ENCODE peak calls at places on chromosomes 12 and 14, in eight cellular contexts. One of them, this sample, is unnamed.

GRCh38 chr14:91284146-91284790 is 39.8 kb upstream of the GPR68 start:
- DNase-seq in prostate gland: no peak
- DNase-seq in IMR-90: peak
- DNase-seq in HepG2: no peak
- DNase-seq in HCT116: no peak
- DNase-seq in H54: peak
- DNase-seq in sigmoid colon: no peak
- DNase-seq in heart left ventricle: peak
- DNase-seq in this sample: no peak

GRCh38 chr14:71698698-71699097 is 233.5 kb upstream of the RGS6 start:
- DNase-seq in H54: no peak
- DNase-seq in prostate gland: no peak
- DNase-seq in HepG2: no peak
- DNase-seq in IMR-90: no peak
- DNase-seq in heart left ventricle: no peak
- DNase-seq in HCT116: no peak
- DNase-seq in sigmoid colon: no peak
- DNase-seq in this sample: no peak

GRCh38 chr12:14958361-14959125 is 2.9 kb downstream of the ARHGDIB start:
- DNase-seq in IMR-90: no peak
- DNase-seq in heart left ventricle: no peak
- DNase-seq in HepG2: no peak
- DNase-seq in prostate gland: no peak
- DNase-seq in H54: no peak
- DNase-seq in HCT116: no peak
- DNase-seq in sigmoid colon: no peak
- DNase-seq in this sample: peak

GRCh38 chr12:69929531-69929930 is 104.5 kb downstream of the MYRFL start:
- DNase-seq in H54: no peak
- DNase-seq in heart left ventricle: no peak
- DNase-seq in prostate gland: no peak
- DNase-seq in HCT116: no peak
- DNase-seq in IMR-90: peak
- DNase-seq in sigmoid colon: no peak
- DNase-seq in HepG2: no peak
- DNase-seq in this sample: no peak

GRCh38 chr12:46521145-46521544 is 148.6 kb upstream of the SLC38A2 start:
- DNase-seq in HepG2: no peak
- DNase-seq in sigmoid colon: no peak
- DNase-seq in heart left ventricle: no peak
- DNase-seq in H54: no peak
- DNase-seq in HCT116: no peak
- DNase-seq in IMR-90: no peak
- DNase-seq in prostate gland: no peak
- DNase-seq in this sample: no peak

GRCh38 chr12:21529456-21529855 is 3.4 kb downstream of the SPX start:
- DNase-seq in HepG2: no peak
- DNase-seq in sigmoid colon: no peak
- DNase-seq in HCT116: no peak
- DNase-seq in prostate gland: no peak
- DNase-seq in heart left ventricle: no peak
- DNase-seq in IMR-90: no peak
- DNase-seq in H54: no peak
- DNase-seq in this sample: no peak

GRCh38 chr12:117850048-117850447 is 118.7 kb downstream of the KSR2 start:
- DNase-seq in sigmoid colon: no peak
- DNase-seq in IMR-90: peak
- DNase-seq in H54: peak
- DNase-seq in prostate gland: peak
- DNase-seq in heart left ventricle: no peak
- DNase-seq in HepG2: peak
- DNase-seq in HCT116: peak
- DNase-seq in this sample: peak

GRCh38 chr12:47981496-47982260 is 18.3 kb downstream of the TMEM106C start:
- DNase-seq in HCT116: no peak
- DNase-seq in H54: no peak
- DNase-seq in heart left ventricle: no peak
- DNase-seq in prostate gland: no peak
- DNase-seq in sigmoid colon: no peak
- DNase-seq in HepG2: peak
- DNase-seq in IMR-90: no peak
- DNase-seq in this sample: no peak

GRCh38 chr12:100128509-100128908 is 14.2 kb downstream of the BLTP3B start:
- DNase-seq in H54: peak
- DNase-seq in heart left ventricle: no peak
- DNase-seq in IMR-90: peak
- DNase-seq in HCT116: no peak
- DNase-seq in sigmoid colon: no peak
- DNase-seq in prostate gland: no peak
- DNase-seq in HepG2: peak
- DNase-seq in this sample: peak

GRCh38 chr12:113700943-113701342 is 229.3 kb upstream of the LHX5 start:
- DNase-seq in prostate gland: no peak
- DNase-seq in sigmoid colon: no peak
- DNase-seq in IMR-90: peak
- DNase-seq in HepG2: no peak
- DNase-seq in HCT116: no peak
- DNase-seq in H54: peak
- DNase-seq in heart left ventricle: no peak
- DNase-seq in this sample: no peak

GRCh38 chr12:116881867-116882507 is 746 bp upstream of the HRK start:
- DNase-seq in IMR-90: no peak
- DNase-seq in sigmoid colon: no peak
- DNase-seq in HepG2: no peak
- DNase-seq in H54: no peak
- DNase-seq in heart left ventricle: no peak
- DNase-seq in prostate gland: no peak
- DNase-seq in HCT116: no peak
- DNase-seq in this sample: no peak

GRCh38 chr12:99959549-99960170 is 25.1 kb downstream of the ANKS1B start:
- DNase-seq in IMR-90: no peak
- DNase-seq in H54: no peak
- DNase-seq in sigmoid colon: no peak
- DNase-seq in heart left ventricle: no peak
- DNase-seq in prostate gland: no peak
- DNase-seq in HepG2: peak
- DNase-seq in HCT116: no peak
- DNase-seq in this sample: no peak

GRCh38 chr14:89125216-89125615 is 291.8 kb downstream of the FOXN3 start:
- DNase-seq in HepG2: no peak
- DNase-seq in HCT116: no peak
- DNase-seq in heart left ventricle: no peak
- DNase-seq in prostate gland: no peak
- DNase-seq in H54: no peak
- DNase-seq in IMR-90: peak
- DNase-seq in sigmoid colon: no peak
- DNase-seq in this sample: no peak

GRCh38 chr14:101135796-101136742 is 232.5 kb upstream of the RTL1 start:
- DNase-seq in HepG2: no peak
- DNase-seq in heart left ventricle: no peak
- DNase-seq in IMR-90: no peak
- DNase-seq in HCT116: no peak
- DNase-seq in sigmoid colon: no peak
- DNase-seq in H54: no peak
- DNase-seq in prostate gland: no peak
- DNase-seq in this sample: no peak

GRCh38 chr14:105591052-105591451 is 64.7 kb downstream of the TMEM121 start:
- DNase-seq in H54: no peak
- DNase-seq in sigmoid colon: no peak
- DNase-seq in HCT116: no peak
- DNase-seq in HepG2: no peak
- DNase-seq in IMR-90: no peak
- DNase-seq in prostate gland: no peak
- DNase-seq in heart left ventricle: no peak
- DNase-seq in this sample: no peak

GRCh38 chr12:94873368-94874085 is 130.0 kb downstream of the NDUFA12 start:
- DNase-seq in sigmoid colon: no peak
- DNase-seq in IMR-90: no peak
- DNase-seq in HepG2: no peak
- DNase-seq in H54: no peak
- DNase-seq in HCT116: no peak
- DNase-seq in prostate gland: peak
- DNase-seq in heart left ventricle: no peak
- DNase-seq in this sample: peak

GRCh38 chr14:74940956-74941565 is 14.3 kb downstream of the PGF start:
- DNase-seq in prostate gland: no peak
- DNase-seq in H54: no peak
- DNase-seq in IMR-90: no peak
- DNase-seq in HepG2: no peak
- DNase-seq in HCT116: no peak
- DNase-seq in heart left ventricle: no peak
- DNase-seq in sigmoid colon: no peak
- DNase-seq in this sample: no peak

GRCh38 chr14:34781242-34781641 is 66.8 kb upstream of the CFL2 start:
- DNase-seq in HepG2: no peak
- DNase-seq in H54: peak
- DNase-seq in IMR-90: peak
- DNase-seq in heart left ventricle: no peak
- DNase-seq in sigmoid colon: no peak
- DNase-seq in HCT116: no peak
- DNase-seq in prostate gland: no peak
- DNase-seq in this sample: no peak

GRCh38 chr12:26153421-26154154 is 28.8 kb upstream of the BHLHE41 start:
- DNase-seq in HCT116: peak
- DNase-seq in prostate gland: no peak
- DNase-seq in H54: peak
- DNase-seq in heart left ventricle: peak
- DNase-seq in IMR-90: peak
- DNase-seq in sigmoid colon: no peak
- DNase-seq in HepG2: peak
- DNase-seq in this sample: no peak

GRCh38 chr12:45801625-45802024 is 72.1 kb downstream of the ARID2 start:
- DNase-seq in H54: no peak
- DNase-seq in heart left ventricle: no peak
- DNase-seq in HepG2: no peak
- DNase-seq in sigmoid colon: no peak
- DNase-seq in IMR-90: no peak
- DNase-seq in prostate gland: no peak
- DNase-seq in HCT116: no peak
- DNase-seq in this sample: no peak

GRCh38 chr14:95163666-95164065 is 6.3 kb upstream of the DICER1 start:
- DNase-seq in sigmoid colon: no peak
- DNase-seq in heart left ventricle: no peak
- DNase-seq in IMR-90: no peak
- DNase-seq in H54: no peak
- DNase-seq in prostate gland: no peak
- DNase-seq in HepG2: no peak
- DNase-seq in HCT116: no peak
- DNase-seq in this sample: peak

GRCh38 chr12:120015313-120015712 is 26.3 kb downstream of the BICDL1 start:
- DNase-seq in HCT116: no peak
- DNase-seq in HepG2: no peak
- DNase-seq in sigmoid colon: no peak
- DNase-seq in H54: no peak
- DNase-seq in prostate gland: no peak
- DNase-seq in heart left ventricle: no peak
- DNase-seq in IMR-90: no peak
- DNase-seq in this sample: no peak

GRCh38 chr12:89162704-89163261 is 189.5 kb downstream of the DUSP6 start:
- DNase-seq in HepG2: no peak
- DNase-seq in H54: peak
- DNase-seq in prostate gland: peak
- DNase-seq in HCT116: peak
- DNase-seq in IMR-90: peak
- DNase-seq in heart left ventricle: peak
- DNase-seq in sigmoid colon: peak
- DNase-seq in this sample: peak

GRCh38 chr12:1661553-1662335 is 29.1 kb upstream of the ADIPOR2 start:
- DNase-seq in H54: peak
- DNase-seq in sigmoid colon: peak
- DNase-seq in prostate gland: peak
- DNase-seq in HepG2: peak
- DNase-seq in HCT116: peak
- DNase-seq in heart left ventricle: peak
- DNase-seq in IMR-90: peak
- DNase-seq in this sample: peak
- TF ChIP-seq POLR2A in H54: peak
- TF ChIP-seq POLR2A in sigmoid colon: peak
- TF ChIP-seq POLR2A in prostate gland: peak
- TF ChIP-seq POLR2A in HepG2: peak
- TF ChIP-seq POLR2A in HCT116: peak
- TF ChIP-seq POLR2A in heart left ventricle: peak
- TF ChIP-seq POLR2A in IMR-90: no peak
- TF ChIP-seq POLR2A in this sample: peak

GRCh38 chr14:58275527-58276190 is 22.7 kb upstream of the ARID4A start:
- DNase-seq in HepG2: no peak
- DNase-seq in HCT116: no peak
- DNase-seq in sigmoid colon: no peak
- DNase-seq in heart left ventricle: no peak
- DNase-seq in prostate gland: no peak
- DNase-seq in H54: no peak
- DNase-seq in IMR-90: no peak
- DNase-seq in this sample: no peak

GRCh38 chr14:58270628-58271027 is 26.0 kb downstream of the PSMA3 start:
- DNase-seq in IMR-90: peak
- DNase-seq in sigmoid colon: no peak
- DNase-seq in prostate gland: no peak
- DNase-seq in heart left ventricle: no peak
- DNase-seq in HCT116: no peak
- DNase-seq in H54: no peak
- DNase-seq in HepG2: no peak
- DNase-seq in this sample: no peak

GRCh38 chr14:58276208-58276607 is 22.1 kb upstream of the ARID4A start:
- DNase-seq in H54: no peak
- DNase-seq in HepG2: no peak
- DNase-seq in HCT116: no peak
- DNase-seq in sigmoid colon: no peak
- DNase-seq in heart left ventricle: no peak
- DNase-seq in IMR-90: no peak
- DNase-seq in prostate gland: no peak
- DNase-seq in this sample: no peak

GRCh38 chr14:58278177-58278576 is 20.2 kb upstream of the ARID4A start:
- DNase-seq in sigmoid colon: no peak
- DNase-seq in prostate gland: no peak
- DNase-seq in HepG2: no peak
- DNase-seq in IMR-90: no peak
- DNase-seq in heart left ventricle: no peak
- DNase-seq in H54: no peak
- DNase-seq in HCT116: no peak
- DNase-seq in this sample: no peak

GRCh38 chr14:58272589-58273372 is 25.6 kb upstream of the ARID4A start:
- DNase-seq in prostate gland: no peak
- DNase-seq in HepG2: peak
- DNase-seq in heart left ventricle: peak
- DNase-seq in sigmoid colon: no peak
- DNase-seq in H54: no peak
- DNase-seq in IMR-90: peak
- DNase-seq in HCT116: no peak
- DNase-seq in this sample: peak
- TF ChIP-seq POLR2A in prostate gland: no peak
- TF ChIP-seq POLR2A in HepG2: peak
- TF ChIP-seq POLR2A in heart left ventricle: no peak
- TF ChIP-seq POLR2A in sigmoid colon: no peak
- TF ChIP-seq POLR2A in H54: no peak
- TF ChIP-seq POLR2A in IMR-90: no peak
- TF ChIP-seq POLR2A in HCT116: no peak
- TF ChIP-seq POLR2A in this sample: no peak

GRCh38 chr12:7444076-7444475 is at the start of gene CD163L1:
- DNase-seq in sigmoid colon: no peak
- DNase-seq in heart left ventricle: no peak
- DNase-seq in IMR-90: no peak
- DNase-seq in H54: no peak
- DNase-seq in HCT116: no peak
- DNase-seq in prostate gland: no peak
- DNase-seq in HepG2: no peak
- DNase-seq in this sample: no peak
- TF ChIP-seq POLR2A in sigmoid colon: no peak
- TF ChIP-seq POLR2A in heart left ventricle: no peak
- TF ChIP-seq POLR2A in IMR-90: no peak
- TF ChIP-seq POLR2A in H54: no peak
- TF ChIP-seq POLR2A in HCT116: no peak
- TF ChIP-seq POLR2A in prostate gland: no peak
- TF ChIP-seq POLR2A in HepG2: no peak
- TF ChIP-seq POLR2A in this sample: no peak

GRCh38 chr12:16347391-16348298 is at the start of gene MGST1:
- DNase-seq in HCT116: peak
- DNase-seq in sigmoid colon: peak
- DNase-seq in heart left ventricle: peak
- DNase-seq in IMR-90: peak
- DNase-seq in prostate gland: peak
- DNase-seq in H54: no peak
- DNase-seq in HepG2: peak
- DNase-seq in this sample: peak
- TF ChIP-seq POLR2A in HCT116: peak
- TF ChIP-seq POLR2A in sigmoid colon: no peak
- TF ChIP-seq POLR2A in heart left ventricle: peak
- TF ChIP-seq POLR2A in IMR-90: peak
- TF ChIP-seq POLR2A in prostate gland: no peak
- TF ChIP-seq POLR2A in H54: no peak
- TF ChIP-seq POLR2A in HepG2: peak
- TF ChIP-seq POLR2A in this sample: peak